ENCODE peak calls at places on chromosomes 1 and 21, in ten cellular contexts. B is CD4-positive, CD25-positive, alpha-beta regulatory T cell; A is prostate gland; X is PC-9; G is IMR-90; P is cardiac muscle cell; D is Peyer's patch; E is tibial artery; F is neural progenitor cell; O is CD8-positive, alpha-beta T cell. N is an unnamed sample. For H3K4me1 and H3K36me3, the result is how much of the 10 kb centered on the place peaks cover.

GRCh38 chr1:11522400-11523235 is 43.7 kb downstream of the DISP3 start:
- DNase-seq in B (no peak), X (no peak), D (peak), P (no peak), F (no peak), E (peak), A (no peak), G (no peak), O (no peak), N (no peak)

GRCh38 chr1:109266965-109267364 is 16.0 kb downstream of the PSRC1 start:
- DNase-seq in O (no peak), P (no peak), D (no peak), G (peak), F (no peak), X (peak), E (no peak), A (no peak), B (no peak), N (no peak)

GRCh38 chr1:200907611-200908097 is 13.0 kb downstream of the INAVA start:
- DNase-seq in B (no peak), P (no peak), F (no peak), A (no peak), E (no peak), O (no peak), X (no peak), G (no peak), D (peak), N (no peak)

GRCh38 chr1:220956861-220957605 is 77.8 kb downstream of the HLX start:
- DNase-seq in A (no peak), E (no peak), G (peak), B (no peak), F (peak), O (no peak), P (no peak), X (no peak), D (no peak), N (no peak)

GRCh38 chr21:34348890-34349519 is 14.8 kb upstream of the KCNE2 start:
- DNase-seq in X (no peak), G (no peak), E (no peak), O (no peak), B (no peak), P (no peak), D (no peak), F (no peak), A (no peak), N (no peak)

GRCh38 chr1:43036457-43036827 is 77.8 kb upstream of the SLC2A1 start:
- DNase-seq in F (no peak), O (no peak), D (no peak), X (no peak), A (no peak), P (no peak), G (peak), E (no peak), B (no peak), N (no peak)

GRCh38 chr1:235327559-235328270 is at the start of gene ARID4B:
- DNase-seq in F (peak), E (no peak), P (no peak), G (no peak), O (peak), D (peak), X (peak), A (peak), B (no peak), N (no peak)

GRCh38 chr1:200298242-200298641 is 111.6 kb downstream of the ZNF281 start:
- DNase-seq in A (no peak), F (no peak), P (no peak), E (no peak), O (no peak), D (no peak), B (no peak), X (no peak), G (no peak), N (no peak)

GRCh38 chr1:234607091-234608025 is 2.6 kb downstream of the IRF2BP2 start:
- DNase-seq in B (peak), A (no peak), P (peak), E (no peak), X (no peak), D (peak), G (no peak), O (peak), F (peak), N (peak)

GRCh38 chr1:48571303-48571987 is 99.4 kb upstream of the SPATA6 start:
- DNase-seq in D (no peak), F (no peak), E (no peak), G (no peak), O (no peak), X (no peak), A (no peak), P (no peak), B (no peak), N (no peak)

GRCh38 chr1:25650219-25650576 is 33.6 kb downstream of the MAN1C1 start:
- DNase-seq in E (no peak), O (peak), A (no peak), G (no peak), D (no peak), F (no peak), X (no peak), P (no peak), B (no peak), N (no peak)

GRCh38 chr1:32962248-32962896 is 2.2 kb downstream of the RNF19B start:
- DNase-seq in P (no peak), F (no peak), X (no peak), D (no peak), B (peak), O (no peak), A (no peak), G (peak), E (no peak), N (no peak)

GRCh38 chr1:207499573-207499972 is 3.6 kb downstream of the CR1 start:
- DNase-seq in X (peak), F (peak), G (peak), O (peak), D (peak), P (peak), B (peak), A (peak), E (no peak), N (peak)

GRCh38 chr1:65148548-65149390 is 766 bp downstream of the AK4 start:
- DNase-seq in B (peak), D (peak), P (peak), A (peak), X (peak), G (peak), O (peak), F (peak), E (peak), N (peak)

GRCh38 chr1:152048641-152048970 is 11.8 kb upstream of the S100A11 start:
- DNase-seq in E (no peak), F (peak), X (no peak), P (no peak), G (no peak), D (no peak), A (no peak), B (no peak), O (no peak), N (no peak)

GRCh38 chr1:52660807-52661206 is 27.8 kb downstream of the SHISAL2A start:
- DNase-seq in B (no peak), G (no peak), O (no peak), F (no peak), P (no peak), X (no peak), D (no peak), E (no peak), A (no peak), N (no peak)
- H3K4me1 ChIP-seq in B (under half), G (under half), O (under half), F (under half), P (under half), X (under half), D (under half), E (under half), A (under half), N (under half)

GRCh38 chr1:156894001-156894400 is 483 bp downstream of the PEAR1 start:
- DNase-seq in X (no peak), F (no peak), E (no peak), P (no peak), B (no peak), G (no peak), A (no peak), O (no peak), D (no peak), N (no peak)

GRCh38 chr1:156895927-156896326 is 2.4 kb downstream of the PEAR1 start:
- DNase-seq in F (no peak), E (no peak), O (no peak), X (no peak), A (no peak), P (no peak), D (no peak), G (no peak), B (no peak), N (no peak)

GRCh38 chr1:156893048-156893953 is at the start of gene PEAR1:
- DNase-seq in X (no peak), D (no peak), A (no peak), P (no peak), B (no peak), O (no peak), G (peak), F (peak), E (peak), N (no peak)

GRCh38 chr1:156895408-156895874 is 1.9 kb downstream of the PEAR1 start:
- DNase-seq in B (no peak), A (no peak), P (no peak), D (no peak), O (no peak), F (no peak), E (no peak), G (peak), X (peak), N (no peak)

DNA sequence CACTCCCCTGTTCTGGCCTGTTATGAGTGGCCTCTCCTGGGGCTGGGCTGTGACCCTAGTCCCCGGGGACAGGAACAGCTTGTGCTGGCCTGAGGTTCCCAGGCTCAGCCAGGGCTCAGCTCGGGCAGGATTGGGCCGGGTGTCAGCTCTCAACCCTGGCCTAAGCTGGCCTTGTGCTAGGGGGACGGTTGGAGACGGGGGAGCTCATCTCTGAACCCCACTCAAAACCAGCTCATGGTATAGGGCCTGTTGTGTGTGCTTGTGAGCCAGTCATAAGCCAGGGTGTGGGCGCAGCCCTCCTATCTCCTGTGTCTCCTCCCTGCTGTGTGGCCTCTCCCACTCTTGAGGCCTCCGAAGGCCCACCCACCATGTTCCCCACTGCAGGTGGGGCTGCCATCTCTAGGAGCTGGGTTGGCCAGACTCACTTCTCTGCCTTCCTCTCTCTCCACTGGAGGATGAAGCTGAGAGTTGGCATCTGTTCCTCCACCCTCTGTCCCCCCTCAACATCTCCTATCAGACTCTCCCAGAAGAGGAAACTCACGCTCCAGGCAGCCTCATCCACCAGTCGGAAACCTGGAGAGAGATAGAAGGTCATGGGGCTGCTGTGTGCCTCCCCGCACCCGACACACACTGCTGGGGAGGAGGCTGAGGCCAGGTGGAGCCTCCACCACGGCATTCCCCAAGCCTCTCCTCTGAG is 1.3 kb downstream of the PEAR1 start:
- DNase-seq in E (peak), B (no peak), X (no peak), D (no peak), F (no peak), A (no peak), P (no peak), O (no peak), G (peak), N (no peak)
- H3K4me3 ChIP-seq in E (peak), B (no peak), X (no peak), D (no peak), F (no peak), A (no peak), P (no peak), O (no peak), G (no peak), N (no peak)

DNA sequence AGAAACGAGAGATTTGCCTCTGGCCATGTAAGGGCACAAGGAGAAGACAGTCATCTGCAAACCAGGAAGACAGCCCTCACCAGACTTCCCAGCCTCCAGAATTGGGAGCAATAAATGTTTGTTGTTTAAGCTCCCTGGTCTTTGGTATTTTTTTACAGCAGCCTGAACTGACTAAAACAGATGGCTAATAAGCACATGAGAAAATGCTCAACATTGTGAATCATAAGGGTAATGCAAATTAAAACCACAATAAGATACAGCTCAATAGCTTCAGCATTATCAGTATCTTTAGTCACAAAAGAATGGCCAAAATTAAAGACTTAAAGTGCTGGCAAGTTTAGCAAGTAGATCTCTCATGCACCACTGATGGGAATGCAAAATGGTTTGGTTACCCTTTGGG is 11.7 kb downstream of the UBE2G2 start:
- DNase-seq in A (no peak), E (no peak), P (no peak), F (no peak), D (no peak), X (no peak), O (no peak), B (no peak), G (peak), N (no peak)
- H3K36me3 ChIP-seq in A (under half), E (under half), P (under half), F (under half), D (under half), X (under half), O (under half), B (under half), G (under half), N (under half)

GRCh38 chr1:210369425-210369824 is 40.7 kb downstream of the HHAT start:
- DNase-seq in P (no peak), G (no peak), O (no peak), X (no peak), A (no peak), F (peak), B (no peak), D (no peak), E (no peak), N (no peak)

GRCh38 chr1:210371916-210372315 is 43.2 kb downstream of the HHAT start:
- DNase-seq in X (no peak), D (no peak), B (no peak), E (no peak), G (no peak), O (no peak), P (no peak), A (no peak), F (no peak), N (no peak)

GRCh38 chr1:210366767-210367166 is 38.1 kb downstream of the HHAT start:
- DNase-seq in G (no peak), A (peak), X (peak), F (no peak), P (no peak), O (no peak), D (no peak), E (no peak), B (no peak), N (no peak)

GRCh38 chr1:210364479-210364878 is 35.8 kb downstream of the HHAT start:
- DNase-seq in A (peak), O (no peak), X (no peak), P (no peak), B (no peak), E (no peak), F (no peak), G (no peak), D (no peak), N (no peak)

DNA sequence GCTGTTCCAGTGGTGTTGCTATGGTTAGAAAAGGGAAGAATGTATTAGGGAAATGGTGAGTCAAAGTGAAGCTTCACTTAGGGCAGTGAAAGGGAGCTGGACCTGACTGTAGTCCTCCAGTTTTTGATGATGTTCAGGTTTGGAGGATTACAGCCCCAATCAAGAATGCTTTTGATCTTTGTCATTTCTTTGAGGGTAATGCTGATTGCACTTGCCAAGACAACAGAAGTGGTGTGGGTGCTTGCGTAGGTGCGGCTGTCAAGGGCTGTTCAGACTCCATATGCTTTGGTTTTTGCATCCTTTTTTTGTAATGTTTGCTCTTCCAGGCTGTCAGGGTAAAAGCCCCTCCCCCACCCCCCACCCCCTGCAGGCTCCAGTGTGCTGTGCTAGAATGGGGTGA is 38.9 kb downstream of the HHAT start:
- DNase-seq in D (no peak), P (no peak), X (no peak), E (no peak), A (no peak), G (no peak), F (no peak), O (no peak), B (no peak), N (no peak)
- H3K4me1 ChIP-seq in D (under half), P (under half), X (under half), E (under half), A (under half), G (under half), F (under half), O (under half), B (under half), N (under half)

GRCh38 chr1:98051065-98051675 is 130.3 kb upstream of the DPYD start:
- DNase-seq in X (peak), F (peak), G (peak), A (peak), B (peak), E (peak), P (peak), D (peak), O (peak), N (peak)

GRCh38 chr1:98049370-98050115 is 128.7 kb upstream of the DPYD start:
- DNase-seq in F (peak), P (peak), B (no peak), G (peak), A (no peak), O (no peak), X (no peak), E (no peak), D (no peak), N (no peak)

GRCh38 chr1:98045211-98046030 is 124.6 kb upstream of the DPYD start:
- DNase-seq in P (peak), F (peak), B (no peak), O (peak), X (no peak), A (no peak), E (no peak), D (peak), G (peak), N (peak)

GRCh38 chr1:98046031-98046641 is 125.3 kb upstream of the DPYD start:
- DNase-seq in X (peak), B (peak), E (no peak), A (no peak), G (peak), P (peak), F (peak), O (peak), D (no peak), N (peak)

GRCh38 chr1:98048234-98048633 is 127.4 kb upstream of the DPYD start:
- DNase-seq in F (peak), E (peak), D (peak), X (peak), P (peak), G (peak), A (peak), B (peak), O (peak), N (peak)
- H3K4me3 ChIP-seq in F (peak), E (no peak), D (no peak), X (no peak), P (no peak), G (peak), A (no peak), B (no peak), O (no peak), N (no peak)

GRCh38 chr21:25966308-25966707 is 204.3 kb downstream of the APP start:
- DNase-seq in D (no peak), X (no peak), B (no peak), O (no peak), G (peak), F (no peak), E (no peak), A (no peak), P (no peak), N (no peak)

GRCh38 chr21:25963186-25963585 is 207.4 kb downstream of the APP start:
- DNase-seq in X (peak), A (peak), O (no peak), D (no peak), G (peak), E (no peak), B (no peak), P (no peak), F (no peak), N (no peak)

GRCh38 chr21:25964926-25965325 is 205.6 kb downstream of the APP start:
- DNase-seq in F (no peak), O (no peak), G (no peak), E (no peak), D (no peak), X (no peak), A (no peak), P (no peak), B (no peak), N (no peak)

GRCh38 chr21:25961042-25961441 is 209.5 kb downstream of the APP start:
- DNase-seq in B (no peak), O (no peak), G (no peak), P (no peak), D (no peak), X (no peak), A (no peak), E (no peak), F (peak), N (no peak)

GRCh38 chr21:25964009-25964408 is 206.6 kb downstream of the APP start:
- DNase-seq in X (no peak), B (no peak), G (no peak), P (no peak), F (no peak), E (no peak), O (no peak), A (no peak), D (no peak), N (no peak)
- H3K36me3 ChIP-seq in X (under half), B (under half), G (under half), P (under half), F (under half), E (under half), O (under half), A (under half), D (under half), N (under half)

GRCh38 chr21:14699433-14700410 is 153.6 kb upstream of the SAMSN1 start:
- DNase-seq in A (peak), F (no peak), O (no peak), B (no peak), D (no peak), G (no peak), X (no peak), P (no peak), E (no peak), N (no peak)
- H3K4me1 ChIP-seq in A (under half), F (under half), O (under half), B (under half), D (under half), G (under half), X (under half), P (under half), E (under half), N (under half)

GRCh38 chr1:236687273-236687672 is 974 bp downstream of the ACTN2 start:
- DNase-seq in P (peak), D (no peak), A (no peak), B (no peak), E (no peak), G (no peak), X (no peak), F (peak), O (no peak), N (no peak)

GRCh38 chr1:236691348-236691747 is 5.0 kb downstream of the ACTN2 start:
- DNase-seq in D (no peak), P (no peak), E (no peak), G (no peak), B (no peak), X (no peak), O (no peak), A (no peak), F (no peak), N (no peak)

GRCh38 chr1:236688705-236689104 is 2.4 kb downstream of the ACTN2 start:
- DNase-seq in F (no peak), G (no peak), B (no peak), P (peak), D (no peak), X (no peak), E (no peak), O (no peak), A (no peak), N (no peak)

GRCh38 chr1:236692128-236692527 is 5.8 kb downstream of the ACTN2 start:
- DNase-seq in A (no peak), F (no peak), G (no peak), E (no peak), P (no peak), B (no peak), D (no peak), X (no peak), O (no peak), N (no peak)

GRCh38 chr1:236689713-236690569 is 3.6 kb downstream of the ACTN2 start:
- DNase-seq in X (no peak), F (no peak), E (no peak), O (no peak), G (no peak), P (peak), B (no peak), D (no peak), A (no peak), N (no peak)
- H3K4me3 ChIP-seq in X (no peak), F (no peak), E (no peak), O (no peak), G (no peak), P (peak), B (no peak), D (no peak), A (no peak), N (no peak)

N was measured in HAP-1.